ENCODE peak calls at places on chromosomes 3 and 15, in eight cellular contexts. O, Y, J, W, E, X, K and D are unnamed samples.

GRCh38 chr3:31981206-31982181 is at the start of the genes OSBPL10 and ZNF860:
- DNase-seq in E (peak), X (peak), J (peak), W (peak), K (no peak), O (peak), Y (peak), D (peak)

GRCh38 chr3:135456182-135456790 is 509.2 kb upstream of the PPP2R3A start:
- DNase-seq in E (no peak), O (no peak), Y (peak), K (no peak), X (no peak), W (no peak), J (no peak), D (no peak)

GRCh38 chr3:121330586-121330985 is 215.2 kb downstream of the POLQ start:
- DNase-seq in W (no peak), K (no peak), Y (no peak), J (no peak), X (no peak), E (no peak), O (no peak), D (peak)

GRCh38 chr15:65832549-65833364 is 36.5 kb upstream of the RAB11A start:
- DNase-seq in K (no peak), W (peak), J (peak), X (peak), O (peak), E (peak), Y (peak), D (peak)

GRCh38 chr3:4343258-4343657 is 40.1 kb downstream of the SETMAR start:
- DNase-seq in X (no peak), Y (no peak), E (no peak), W (no peak), J (no peak), O (no peak), K (no peak), D (peak)

GRCh38 chr3:5245927-5246326 is 58.4 kb downstream of the EDEM1 start:
- DNase-seq in Y (no peak), E (no peak), X (no peak), W (no peak), J (no peak), K (no peak), O (no peak), D (no peak)

GRCh38 chr15:63014578-63014977 is 28.0 kb upstream of the TPM1 start:
- DNase-seq in O (no peak), X (no peak), K (no peak), E (no peak), Y (no peak), J (no peak), W (no peak), D (no peak)

GRCh38 chr3:39937315-39937714 is 127.9 kb downstream of the MYRIP start:
- DNase-seq in X (no peak), E (no peak), J (no peak), Y (no peak), O (no peak), W (no peak), K (no peak), D (no peak)

GRCh38 chr3:96700322-96701315 is 113.8 kb upstream of the EPHA6 start:
- DNase-seq in K (no peak), O (no peak), W (no peak), E (no peak), Y (peak), X (no peak), J (no peak), D (no peak)